ENCODE peak calls at places on chromosomes 6 and 20, in five cellular contexts. I is MM.1S, U is thoracic aorta, A is tibial artery, V is fibroblast of pulmonary artery. M is an unnamed sample.

GRCh38 chr6:17277256-17277655 is 3.9 kb upstream of the RBM24 start:
- DNase-seq in U (no peak), A (no peak), V (no peak), I (no peak), M (no peak)

GRCh38 chr6:17031961-17032360 is 69.9 kb upstream of the STMND1 start:
- DNase-seq in V (no peak), U (no peak), A (peak), I (no peak), M (no peak)

GRCh38 chr6:16239798-16240123 is 1.4 kb downstream of the GMPR start:
- DNase-seq in A (no peak), I (no peak), U (no peak), V (no peak), M (peak)

GRCh38 chr6:77397561-77397960 is 65.7 kb downstream of the HTR1B start:
- DNase-seq in V (no peak), I (no peak), A (no peak), U (no peak), M (no peak)

GRCh38 chr6:80211295-80211694 is 104.8 kb downstream of the BCKDHB start:
- DNase-seq in A (no peak), I (no peak), V (no peak), U (no peak), M (no peak)

GRCh38 chr6:143867236-143867635 is 3.0 kb downstream of the ZC2HC1B start:
- DNase-seq in I (no peak), U (no peak), A (no peak), V (no peak), M (no peak)

GRCh38 chr20:20971810-20972209 is 134.3 kb downstream of the LINC00237 start:
- DNase-seq in A (no peak), U (no peak), V (no peak), I (no peak), M (no peak)

GRCh38 chr6:166902211-166902755 is 54.1 kb downstream of the RNASET2 start:
- DNase-seq in A (no peak), V (no peak), U (no peak), I (no peak), M (no peak)

GRCh38 chr6:170212051-170212756 is 78.7 kb downstream of the DLL1 start:
- DNase-seq in A (no peak), U (no peak), V (no peak), I (no peak), M (peak)

GRCh38 chr20:15930324-15931305 is 642.6 kb downstream of the KIF16B start:
- DNase-seq in A (no peak), I (no peak), U (no peak), V (peak), M (no peak)

GRCh38 chr6:111615916-111616612 is 10.4 kb upstream of the TRAF3IP2 start:
- DNase-seq in U (no peak), A (no peak), V (peak), I (no peak), M (peak)

GRCh38 chr6:99810942-99811633 is 182.9 kb downstream of the MCHR2 start:
- DNase-seq in U (no peak), I (no peak), A (no peak), V (no peak), M (no peak)

GRCh38 chr20:45229264-45230056 is 8.3 kb downstream of the SEMG2 start:
- DNase-seq in U (no peak), I (peak), V (peak), A (no peak), M (no peak)

GRCh38 chr6:20455175-20456075 is 53.7 kb downstream of the E2F3 start:
- DNase-seq in A (no peak), I (no peak), V (no peak), U (no peak), M (no peak)

GRCh38 chr20:24984963-24985640 is 7.4 kb downstream of the APMAP start:
- DNase-seq in A (peak), U (no peak), V (no peak), I (no peak), M (no peak)

GRCh38 chr6:24356310-24357035 is 1.4 kb downstream of the DCDC2 start:
- DNase-seq in A (no peak), V (no peak), U (no peak), I (no peak), M (no peak)

GRCh38 chr6:31797607-31798006 is 2.1 kb upstream of the VARS1 start:
- DNase-seq in U (no peak), A (no peak), I (no peak), V (no peak), M (no peak)

GRCh38 chr20:50328161-50328979 is 137.7 kb downstream of the CEBPB start:
- DNase-seq in U (no peak), A (no peak), I (no peak), V (no peak), M (no peak)

GRCh38 chr6:126054258-126054702 is 67.9 kb downstream of the TRMT11 start:
- DNase-seq in V (peak), U (no peak), I (no peak), A (no peak), M (peak)

GRCh38 chr20:2708665-2709064 is 16.1 kb downstream of the EBF4 start:
- DNase-seq in V (no peak), U (no peak), A (no peak), I (no peak), M (no peak)

GRCh38 chr6:22717906-22718305 is 148.5 kb downstream of the HDGFL1 start:
- DNase-seq in U (no peak), A (no peak), V (no peak), I (no peak), M (no peak)

GRCh38 chr6:158819213-158819976 is at the start of gene EZR:
- DNase-seq in U (no peak), A (peak), V (peak), I (peak), M (peak)

GRCh38 chr20:14677455-14677854 is 340.0 kb upstream of the FLRT3 start:
- DNase-seq in I (no peak), V (no peak), U (no peak), A (no peak), M (no peak)

GRCh38 chr20:55461519-55461918 is 543.8 kb downstream of the CBLN4 start:
- DNase-seq in A (no peak), U (no peak), V (no peak), I (no peak), M (no peak)
- H3K4me3 ChIP-seq in A (no peak), U (no peak), V (no peak), I (no peak), M (no peak)

DNA sequence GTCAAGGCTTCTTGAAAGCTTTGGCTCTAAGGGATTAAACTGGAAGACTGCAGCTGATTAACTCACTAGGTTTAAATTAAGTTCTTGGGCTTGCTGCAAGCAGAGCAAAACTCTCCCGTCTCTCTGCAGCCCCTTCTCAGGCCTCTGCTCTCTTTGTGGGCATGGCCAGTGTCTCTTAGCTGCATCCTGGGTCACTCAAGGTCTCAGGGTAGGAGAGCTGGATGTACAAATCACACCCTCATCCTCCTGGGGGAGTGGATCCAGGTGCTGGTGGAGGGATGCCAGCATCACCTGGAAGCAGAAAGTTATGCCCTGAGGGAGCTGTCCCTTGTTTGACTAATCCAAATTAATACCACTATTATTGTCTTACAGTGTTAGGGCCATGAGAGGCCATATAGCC is 35.8 kb downstream of the GCM1 start:
- DNase-seq in U (no peak), A (no peak), V (no peak), I (no peak), M (no peak)
- TF ChIP-seq CTCF in U (no peak), A (no peak), V (no peak), I (no peak), M (no peak)

GRCh38 chr6:116283191-116283590 is 3.5 kb upstream of the TSPYL1 start:
- DNase-seq in U (no peak), V (no peak), I (no peak), A (no peak), M (no peak)

GRCh38 chr6:116279232-116280160 is at the start of gene TSPYL1:
- DNase-seq in V (peak), A (peak), I (peak), U (peak), M (peak)

GRCh38 chr6:116280960-116281316 is 1.2 kb upstream of the TSPYL1 start:
- DNase-seq in A (no peak), I (no peak), U (no peak), V (no peak), M (no peak)

GRCh38 chr6:116280161-116280959 is 630 bp upstream of the TSPYL1 start:
- DNase-seq in U (no peak), A (no peak), V (peak), I (no peak), M (no peak)

GRCh38 chr6:116282698-116283097 is 3.0 kb upstream of the TSPYL1 start:
- DNase-seq in U (no peak), A (no peak), V (no peak), I (no peak), M (no peak)
- H3K4me3 ChIP-seq in U (no peak), A (no peak), V (no peak), I (no peak), M (no peak)

DNA sequence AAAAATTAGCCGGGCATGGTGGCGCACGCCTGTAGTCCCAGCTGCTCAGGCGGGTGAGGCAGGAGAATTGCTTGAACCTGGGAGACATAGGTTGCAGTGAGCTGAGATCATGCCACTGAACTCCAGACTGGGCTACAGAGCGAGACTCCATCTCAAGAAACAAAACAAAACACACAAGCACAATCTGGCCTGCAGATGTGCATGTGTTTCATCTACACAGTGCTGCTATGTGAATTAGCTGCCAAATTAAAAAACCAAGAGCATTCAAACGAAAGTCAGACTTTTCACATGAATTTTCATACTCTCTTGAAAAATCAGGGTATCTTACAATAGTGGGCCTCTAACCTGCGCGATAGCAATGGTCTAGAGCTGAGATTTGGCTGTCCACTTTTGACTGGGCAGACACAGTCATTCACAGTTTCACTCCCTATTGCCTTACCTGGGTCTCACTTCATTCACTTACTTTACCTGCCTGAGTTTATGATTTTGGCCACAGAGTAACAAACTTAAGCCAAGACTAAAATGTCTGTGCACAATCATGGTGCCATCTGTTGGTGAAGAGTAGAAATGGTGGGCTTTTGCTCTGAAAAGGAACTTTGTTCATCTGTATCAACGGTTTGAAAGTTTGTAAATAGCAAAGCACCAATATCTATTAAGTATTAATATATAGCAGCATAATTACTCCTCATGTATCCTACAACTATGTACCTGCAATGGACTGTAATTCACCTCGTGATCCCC is 138.4 kb upstream of the UST start:
- DNase-seq in I (no peak), V (peak), U (no peak), A (no peak), M (no peak)
- TF ChIP-seq CTCF in I (peak), V (peak), U (no peak), A (no peak), M (no peak)

DNA sequence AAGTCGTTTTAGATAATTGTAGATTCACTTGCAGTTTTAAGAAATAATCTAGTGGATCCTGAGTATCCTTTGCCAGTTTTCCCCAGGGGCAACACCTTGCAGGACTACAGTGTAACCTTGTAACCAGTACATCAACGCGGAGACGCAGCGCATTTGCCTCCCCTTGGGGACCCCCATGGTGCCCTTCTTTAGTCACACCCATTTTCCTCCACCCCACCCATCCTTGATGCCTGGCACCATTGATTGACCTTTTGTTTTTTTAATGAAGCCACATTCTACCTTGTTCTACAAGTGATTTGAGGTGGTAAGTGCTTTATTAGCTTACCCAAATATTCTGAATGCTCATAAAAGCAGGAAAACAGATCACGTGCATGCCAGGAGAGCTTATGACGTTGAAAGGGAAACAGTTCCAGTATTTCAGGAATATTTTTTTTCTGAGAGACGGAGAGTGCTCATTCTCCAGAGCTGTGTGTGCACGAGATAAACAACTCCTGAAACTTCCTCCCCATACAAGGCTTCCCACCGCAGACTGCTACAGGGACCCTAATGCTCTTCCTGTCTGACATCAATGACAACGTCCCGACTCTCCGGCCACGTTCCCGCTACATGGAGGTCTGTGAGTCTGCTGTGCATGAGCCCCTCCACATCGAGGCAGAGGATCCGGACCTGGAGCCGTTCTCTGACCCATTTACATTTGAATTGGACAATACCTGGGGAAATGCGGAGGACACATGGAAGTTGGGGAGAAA is 35.7 kb downstream of the CDH26 start:
- DNase-seq in I (no peak), A (no peak), V (no peak), U (no peak), M (no peak)
- H3K4me3 ChIP-seq in I (no peak), A (no peak), V (no peak), U (peak), M (no peak)